ENCODE peak calls at places on chromosomes 2 and 18, in four cellular contexts. One of them, this sample, is unnamed. For H3K36me3, the result is how much of the 10 kb centered on the place peaks cover.

GRCh38 chr2:126681505-126681904 is 25.5 kb downstream of the GYPC start:
- DNase-seq in neural progenitor cell: no peak
- DNase-seq in cardiac muscle cell: no peak
- DNase-seq in CD8-positive, alpha-beta memory T cell: no peak
- DNase-seq in this sample: no peak

GRCh38 chr2:3805120-3805519 is 101.7 kb downstream of the DCDC2C start:
- DNase-seq in neural progenitor cell: peak
- DNase-seq in CD8-positive, alpha-beta memory T cell: no peak
- DNase-seq in cardiac muscle cell: peak
- DNase-seq in this sample: peak

GRCh38 chr2:84969511-84970265 is 1.3 kb upstream of the KCMF1 start:
- DNase-seq in neural progenitor cell: peak
- DNase-seq in CD8-positive, alpha-beta memory T cell: peak
- DNase-seq in cardiac muscle cell: peak
- DNase-seq in this sample: no peak

GRCh38 chr18:28015671-28016070 is 161.3 kb downstream of the CDH2 start:
- DNase-seq in neural progenitor cell: no peak
- DNase-seq in CD8-positive, alpha-beta memory T cell: no peak
- DNase-seq in cardiac muscle cell: no peak
- DNase-seq in this sample: no peak

GRCh38 chr2:54176577-54176976 is 61.2 kb downstream of the ACYP2 start:
- DNase-seq in CD8-positive, alpha-beta memory T cell: no peak
- DNase-seq in neural progenitor cell: no peak
- DNase-seq in cardiac muscle cell: peak
- DNase-seq in this sample: peak

GRCh38 chr18:69820538-69820937 is 127.1 kb downstream of the CD226 start:
- DNase-seq in neural progenitor cell: no peak
- DNase-seq in cardiac muscle cell: no peak
- DNase-seq in CD8-positive, alpha-beta memory T cell: no peak
- DNase-seq in this sample: no peak

GRCh38 chr2:24824071-24824588 is 30.9 kb downstream of the CENPO start:
- DNase-seq in neural progenitor cell: no peak
- DNase-seq in cardiac muscle cell: no peak
- DNase-seq in CD8-positive, alpha-beta memory T cell: no peak
- DNase-seq in this sample: no peak

GRCh38 chr18:35045808-35046207 is 4.6 kb downstream of the MAPRE2 start:
- DNase-seq in cardiac muscle cell: no peak
- DNase-seq in neural progenitor cell: no peak
- DNase-seq in CD8-positive, alpha-beta memory T cell: no peak
- DNase-seq in this sample: no peak

GRCh38 chr2:54374965-54375364 is 81.2 kb upstream of the SPTBN1 start:
- DNase-seq in cardiac muscle cell: no peak
- DNase-seq in neural progenitor cell: no peak
- DNase-seq in CD8-positive, alpha-beta memory T cell: no peak
- DNase-seq in this sample: no peak

GRCh38 chr18:50715919-50716318 is 103.9 kb downstream of the MRO start:
- DNase-seq in cardiac muscle cell: no peak
- DNase-seq in neural progenitor cell: no peak
- DNase-seq in CD8-positive, alpha-beta memory T cell: no peak
- DNase-seq in this sample: peak

GRCh38 chr2:200376422-200377142 is 70.1 kb downstream of the SPATS2L start:
- DNase-seq in cardiac muscle cell: no peak
- DNase-seq in neural progenitor cell: no peak
- DNase-seq in CD8-positive, alpha-beta memory T cell: no peak
- DNase-seq in this sample: no peak

GRCh38 chr18:30787410-30787809 is 255.1 kb downstream of the DSC3 start:
- DNase-seq in neural progenitor cell: no peak
- DNase-seq in cardiac muscle cell: no peak
- DNase-seq in CD8-positive, alpha-beta memory T cell: no peak
- DNase-seq in this sample: peak

GRCh38 chr2:88868861-88869260 is 177.4 kb downstream of the RPIA start:
- DNase-seq in cardiac muscle cell: no peak
- DNase-seq in CD8-positive, alpha-beta memory T cell: no peak
- DNase-seq in neural progenitor cell: no peak
- DNase-seq in this sample: no peak

GRCh38 chr2:45598545-45598944 is 12.5 kb downstream of the SRBD1 start:
- DNase-seq in neural progenitor cell: no peak
- DNase-seq in cardiac muscle cell: no peak
- DNase-seq in CD8-positive, alpha-beta memory T cell: no peak
- DNase-seq in this sample: no peak

GRCh38 chr18:8217041-8217564 is 392.1 kb upstream of the RAB12 start:
- DNase-seq in cardiac muscle cell: no peak
- DNase-seq in neural progenitor cell: peak
- DNase-seq in CD8-positive, alpha-beta memory T cell: no peak
- DNase-seq in this sample: peak

GRCh38 chr2:28395334-28396061 is 2.8 kb downstream of the FOSL2 start:
- DNase-seq in neural progenitor cell: no peak
- DNase-seq in cardiac muscle cell: no peak
- DNase-seq in CD8-positive, alpha-beta memory T cell: no peak
- DNase-seq in this sample: no peak

GRCh38 chr2:223941579-223942277 is 3.4 kb downstream of the WDFY1 start:
- DNase-seq in cardiac muscle cell: no peak
- DNase-seq in CD8-positive, alpha-beta memory T cell: peak
- DNase-seq in neural progenitor cell: no peak
- DNase-seq in this sample: no peak

GRCh38 chr18:69845588-69846506 is 101.8 kb downstream of the CD226 start:
- DNase-seq in CD8-positive, alpha-beta memory T cell: no peak
- DNase-seq in cardiac muscle cell: peak
- DNase-seq in neural progenitor cell: no peak
- DNase-seq in this sample: peak

GRCh38 chr18:9123520-9123919 is 13.1 kb upstream of the ANKRD12 start:
- DNase-seq in neural progenitor cell: no peak
- DNase-seq in CD8-positive, alpha-beta memory T cell: no peak
- DNase-seq in cardiac muscle cell: no peak
- DNase-seq in this sample: no peak

GRCh38 chr2:100606740-100607343 is 44.0 kb downstream of the PDCL3 start:
- DNase-seq in neural progenitor cell: peak
- DNase-seq in cardiac muscle cell: peak
- DNase-seq in CD8-positive, alpha-beta memory T cell: peak
- DNase-seq in this sample: peak

GRCh38 chr2:137937778-137938177 is 26.5 kb upstream of the HNMT start:
- DNase-seq in CD8-positive, alpha-beta memory T cell: no peak
- DNase-seq in cardiac muscle cell: no peak
- DNase-seq in neural progenitor cell: no peak
- DNase-seq in this sample: no peak

GRCh38 chr18:27413495-27414401 is 228.6 kb upstream of the CHST9 start:
- DNase-seq in CD8-positive, alpha-beta memory T cell: no peak
- DNase-seq in neural progenitor cell: no peak
- DNase-seq in cardiac muscle cell: no peak
- DNase-seq in this sample: no peak

GRCh38 chr18:36692331-36692730 is 136.5 kb downstream of the TPGS2 start:
- DNase-seq in neural progenitor cell: no peak
- DNase-seq in CD8-positive, alpha-beta memory T cell: no peak
- DNase-seq in cardiac muscle cell: no peak
- DNase-seq in this sample: no peak

GRCh38 chr2:100742884-100743283 is 77.1 kb upstream of the NPAS2 start:
- DNase-seq in neural progenitor cell: no peak
- DNase-seq in cardiac muscle cell: no peak
- DNase-seq in CD8-positive, alpha-beta memory T cell: no peak
- DNase-seq in this sample: no peak

GRCh38 chr18:71075147-71075546 is 786.3 kb downstream of the SOCS6 start:
- DNase-seq in cardiac muscle cell: no peak
- DNase-seq in neural progenitor cell: no peak
- DNase-seq in CD8-positive, alpha-beta memory T cell: no peak
- DNase-seq in this sample: peak

GRCh38 chr2:8684885-8685696 is 3.2 kb downstream of the ID2 start:
- DNase-seq in neural progenitor cell: peak
- DNase-seq in CD8-positive, alpha-beta memory T cell: peak
- DNase-seq in cardiac muscle cell: peak
- DNase-seq in this sample: peak

GRCh38 chr18:22432672-22433137 is 15.0 kb upstream of the CTAGE1 start:
- DNase-seq in CD8-positive, alpha-beta memory T cell: no peak
- DNase-seq in neural progenitor cell: no peak
- DNase-seq in cardiac muscle cell: no peak
- DNase-seq in this sample: no peak

GRCh38 chr2:206942799-206943478 is 3.6 kb downstream of the CPO start:
- DNase-seq in neural progenitor cell: no peak
- DNase-seq in cardiac muscle cell: no peak
- DNase-seq in CD8-positive, alpha-beta memory T cell: no peak
- DNase-seq in this sample: peak

GRCh38 chr2:111106720-111107119 is 14.0 kb upstream of the BCL2L11 start:
- DNase-seq in CD8-positive, alpha-beta memory T cell: no peak
- DNase-seq in cardiac muscle cell: no peak
- DNase-seq in neural progenitor cell: no peak
- DNase-seq in this sample: no peak

GRCh38 chr18:79361766-79362522 is 33.8 kb upstream of the NFATC1 start:
- DNase-seq in neural progenitor cell: no peak
- DNase-seq in CD8-positive, alpha-beta memory T cell: no peak
- DNase-seq in cardiac muscle cell: no peak
- DNase-seq in this sample: peak

GRCh38 chr2:60852282-60852860 is 29.0 kb upstream of the REL start:
- DNase-seq in CD8-positive, alpha-beta memory T cell: no peak
- DNase-seq in cardiac muscle cell: no peak
- DNase-seq in neural progenitor cell: no peak
- DNase-seq in this sample: no peak

GRCh38 chr2:172953970-172954852 is 121.4 kb upstream of the MAP3K20 start:
- DNase-seq in neural progenitor cell: no peak
- DNase-seq in cardiac muscle cell: no peak
- DNase-seq in CD8-positive, alpha-beta memory T cell: no peak
- DNase-seq in this sample: no peak

GRCh38 chr18:26813043-26813442 is 52.5 kb downstream of the AQP4 start:
- DNase-seq in neural progenitor cell: peak
- DNase-seq in cardiac muscle cell: peak
- DNase-seq in CD8-positive, alpha-beta memory T cell: no peak
- DNase-seq in this sample: peak

GRCh38 chr2:70094978-70095832 is 7.9 kb downstream of the PCBP1 start:
- DNase-seq in cardiac muscle cell: no peak
- DNase-seq in neural progenitor cell: no peak
- DNase-seq in CD8-positive, alpha-beta memory T cell: peak
- DNase-seq in this sample: no peak

GRCh38 chr2:209872675-209873074 is 101.0 kb downstream of the UNC80 start:
- DNase-seq in cardiac muscle cell: no peak
- DNase-seq in neural progenitor cell: peak
- DNase-seq in CD8-positive, alpha-beta memory T cell: no peak
- DNase-seq in this sample: peak

GRCh38 chr2:55862269-55862668 is 61.3 kb downstream of the EFEMP1 start:
- DNase-seq in neural progenitor cell: no peak
- DNase-seq in cardiac muscle cell: no peak
- DNase-seq in CD8-positive, alpha-beta memory T cell: no peak
- DNase-seq in this sample: no peak

GRCh38 chr18:26103579-26103978 is 13.2 kb upstream of the SS18 start:
- DNase-seq in CD8-positive, alpha-beta memory T cell: no peak
- DNase-seq in neural progenitor cell: peak
- DNase-seq in cardiac muscle cell: no peak
- DNase-seq in this sample: peak

GRCh38 chr2:241063093-241063551 is 39.0 kb downstream of the MTERF4 start:
- DNase-seq in cardiac muscle cell: no peak
- DNase-seq in neural progenitor cell: no peak
- DNase-seq in CD8-positive, alpha-beta memory T cell: no peak
- DNase-seq in this sample: peak
- H3K4me3 ChIP-seq in cardiac muscle cell: no peak
- H3K4me3 ChIP-seq in neural progenitor cell: no peak
- H3K4me3 ChIP-seq in CD8-positive, alpha-beta memory T cell: no peak
- H3K4me3 ChIP-seq in this sample: no peak

GRCh38 chr2:240465765-240466578 is 30.5 kb downstream of the GPC1 start:
- DNase-seq in neural progenitor cell: no peak
- DNase-seq in CD8-positive, alpha-beta memory T cell: peak
- DNase-seq in cardiac muscle cell: no peak
- DNase-seq in this sample: peak
- H3K36me3 ChIP-seq in neural progenitor cell: under half
- H3K36me3 ChIP-seq in CD8-positive, alpha-beta memory T cell: under half
- H3K36me3 ChIP-seq in cardiac muscle cell: under half
- H3K36me3 ChIP-seq in this sample: under half

DNA sequence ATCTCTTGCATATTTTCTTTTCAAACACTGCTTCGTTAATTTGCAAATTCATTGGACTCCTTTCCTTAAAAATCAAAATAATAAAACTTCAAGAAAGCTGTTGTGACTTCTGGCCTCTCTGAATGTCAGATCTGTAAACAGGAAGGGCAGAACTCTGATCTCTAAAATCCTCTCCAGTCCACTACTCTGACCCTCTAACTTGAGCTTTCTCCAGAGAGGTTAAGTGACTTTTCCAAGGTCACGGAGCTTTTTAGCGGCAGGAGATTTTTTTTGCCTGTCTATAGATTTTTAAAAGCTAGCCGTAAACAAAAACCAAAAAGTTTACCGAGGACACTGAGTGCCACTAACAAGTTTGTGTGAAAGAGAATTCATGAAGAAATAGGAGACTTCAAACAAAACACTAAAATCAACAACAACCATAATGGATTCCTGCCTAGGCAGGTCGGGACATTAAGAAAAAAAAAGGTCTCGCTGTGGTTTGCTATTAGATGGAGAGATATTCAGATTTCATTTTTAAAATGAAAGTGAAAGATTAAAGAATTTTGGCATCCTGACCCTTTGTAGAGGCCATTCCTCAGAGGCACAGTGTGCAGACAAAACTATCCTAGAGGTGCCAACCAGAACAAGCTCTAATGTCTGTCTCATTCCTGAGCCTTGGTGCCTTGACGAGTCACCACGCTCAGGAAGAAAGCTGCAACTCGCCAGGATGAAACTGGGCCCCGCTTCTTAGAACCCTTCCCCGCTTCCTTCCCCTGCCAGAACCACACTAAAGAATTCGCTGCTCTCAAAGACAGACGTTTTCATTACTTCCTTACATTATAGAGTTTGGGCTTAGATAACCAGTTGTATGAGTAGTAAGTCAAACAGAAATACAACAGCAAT is 155.8 kb downstream of the TGIF1 start:
- DNase-seq in CD8-positive, alpha-beta memory T cell: no peak
- DNase-seq in cardiac muscle cell: no peak
- DNase-seq in neural progenitor cell: peak
- DNase-seq in this sample: no peak
- H3K4me3 ChIP-seq in CD8-positive, alpha-beta memory T cell: peak
- H3K4me3 ChIP-seq in cardiac muscle cell: peak
- H3K4me3 ChIP-seq in neural progenitor cell: peak
- H3K4me3 ChIP-seq in this sample: peak

GRCh38 chr2:161357097-161357496 is 48.9 kb downstream of the PSMD14 start:
- DNase-seq in cardiac muscle cell: no peak
- DNase-seq in neural progenitor cell: no peak
- DNase-seq in CD8-positive, alpha-beta memory T cell: no peak
- DNase-seq in this sample: no peak

GRCh38 chr2:161358838-161359237 is 50.6 kb downstream of the PSMD14 start:
- DNase-seq in CD8-positive, alpha-beta memory T cell: no peak
- DNase-seq in neural progenitor cell: no peak
- DNase-seq in cardiac muscle cell: no peak
- DNase-seq in this sample: no peak

GRCh38 chr2:161367675-161368074 is 48.4 kb upstream of the TBR1 start:
- DNase-seq in neural progenitor cell: no peak
- DNase-seq in CD8-positive, alpha-beta memory T cell: no peak
- DNase-seq in cardiac muscle cell: no peak
- DNase-seq in this sample: no peak

DNA sequence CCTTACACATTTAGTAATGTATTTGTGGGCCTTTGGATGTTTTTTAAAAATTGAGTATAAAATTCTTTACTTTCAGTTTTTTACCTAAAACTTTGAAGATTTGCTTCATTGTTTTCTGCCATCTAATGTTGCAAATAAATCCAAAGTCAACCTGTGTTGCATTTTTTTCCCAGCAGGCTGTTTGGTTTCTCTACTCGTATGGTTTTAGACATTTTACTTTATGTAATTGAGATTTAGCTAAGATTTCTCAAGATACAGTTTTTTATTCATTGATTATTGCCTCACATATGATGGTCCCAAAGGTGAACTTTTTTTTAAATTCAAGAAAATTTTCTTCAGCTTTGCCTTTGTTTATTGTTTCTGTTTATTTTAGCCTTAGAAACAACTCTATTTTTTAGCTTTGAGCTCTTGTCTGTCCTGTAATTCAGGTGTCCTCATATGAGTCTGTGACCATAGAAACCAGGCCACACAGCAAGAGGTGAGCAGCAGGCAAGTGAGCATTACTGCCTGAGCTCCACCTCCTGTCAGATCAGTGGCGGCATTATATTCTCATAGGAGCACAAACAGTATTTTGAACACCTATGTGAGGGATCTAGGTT is 53.4 kb upstream of the TBR1 start:
- DNase-seq in cardiac muscle cell: no peak
- DNase-seq in neural progenitor cell: no peak
- DNase-seq in CD8-positive, alpha-beta memory T cell: no peak
- DNase-seq in this sample: no peak
- H3K36me3 ChIP-seq in cardiac muscle cell: under half
- H3K36me3 ChIP-seq in neural progenitor cell: under half
- H3K36me3 ChIP-seq in CD8-positive, alpha-beta memory T cell: under half
- H3K36me3 ChIP-seq in this sample: under half

This sample was measured in H7.